ENCODE peak calls at places on chromosomes 11 and 22, in six cellular contexts. F is ovary, O is stomach, K is body of pancreas, L is testis, M is K562. P is an unnamed sample.
A peak's percentile ranks its signal among the peaks of the same experiment; 100 is the strongest.

GRCh38 chr22:30219049-30219448 is 27.5 kb downstream of the LIF start:
- DNase-seq in F (no peak), O (no peak), K (no peak), L (no peak), M (peak; percentile 45), P (no peak)

GRCh38 chr11:68057807-68058206 is 19.0 kb downstream of the TCIRG1 start:
- DNase-seq in F (no peak), O (no peak), K (no peak), L (no peak), M (no peak), P (no peak)

GRCh38 chr11:116648229-116649174 is 124.3 kb downstream of the BUD13 start:
- DNase-seq in F (no peak), O (no peak), K (no peak), L (no peak), M (no peak), P (no peak)

GRCh38 chr11:101915811-101916291 is 471 bp downstream of the ANGPTL5 start:
- DNase-seq in F (no peak), O (no peak), K (no peak), L (no peak), M (no peak), P (no peak)

GRCh38 chr11:120938255-120938654 is 85.6 kb upstream of the TBCEL start:
- DNase-seq in F (no peak), O (no peak), K (no peak), L (no peak), M (no peak), P (no peak)

GRCh38 chr11:70082829-70083228 is 4.7 kb downstream of the ANO1 start:
- DNase-seq in F (no peak), O (no peak), K (no peak), L (no peak), M (peak; percentile 41), P (no peak)

GRCh38 chr11:64384039-64384737 is 25.2 kb downstream of the RPS6KA4 start:
- DNase-seq in F (no peak), O (peak; percentile 33), K (peak; percentile 46), L (peak; percentile 43), M (no peak), P (no peak)

GRCh38 chr11:134471341-134472187 is 59.5 kb upstream of the B3GAT1 start:
- DNase-seq in F (no peak), O (no peak), K (no peak), L (no peak), M (no peak), P (no peak)

GRCh38 chr11:75386912-75387311 is 12.4 kb upstream of the RPS3 start:
- DNase-seq in F (peak; percentile 9), O (no peak), K (no peak), L (no peak), M (no peak), P (no peak)

GRCh38 chr22:41578114-41578513 is 11.5 kb downstream of the PMM1 start:
- DNase-seq in F (peak; percentile 38), O (no peak), K (no peak), L (no peak), M (no peak), P (no peak)

GRCh38 chr11:19101803-19102520 is 15.0 kb upstream of the ZDHHC13 start:
- DNase-seq in F (no peak), O (no peak), K (no peak), L (no peak), M (no peak), P (no peak)

GRCh38 chr11:31801298-31801702 is 9.8 kb downstream of the PAX6 start:
- DNase-seq in F (no peak), O (no peak), K (no peak), L (no peak), M (no peak), P (no peak)

GRCh38 chr11:116696381-116696941 is 76.3 kb downstream of the BUD13 start:
- DNase-seq in F (no peak), O (peak; percentile 9), K (no peak), L (peak; percentile 9), M (no peak), P (peak; percentile 32)

GRCh38 chr11:78733031-78733430 is 158.4 kb upstream of the NARS2 start:
- DNase-seq in F (no peak), O (no peak), K (no peak), L (peak; percentile 75), M (no peak), P (no peak)

GRCh38 chr11:71418643-71419042 is 29.6 kb downstream of the DHCR7 start:
- DNase-seq in F (no peak), O (no peak), K (no peak), L (no peak), M (no peak), P (no peak)

GRCh38 chr22:42754658-42755057 is 34.0 kb upstream of the A4GALT start:
- DNase-seq in F (no peak), O (peak; percentile 80), K (peak; percentile 44), L (peak; percentile 62), M (peak; percentile 66), P (peak; percentile 49)

GRCh38 chr11:64648551-64648950 is 57.5 kb downstream of the SLC22A12 start:
- DNase-seq in F (no peak), O (no peak), K (no peak), L (no peak), M (no peak), P (no peak)

GRCh38 chr11:122108192-122108799 is 7.7 kb downstream of the BLID start:
- DNase-seq in F (no peak), O (no peak), K (peak; percentile 22), L (peak; percentile 81), M (peak; percentile 7), P (no peak)

GRCh38 chr11:11267312-11267711 is 85.7 kb downstream of the CSNK2A3 start:
- DNase-seq in F (no peak), O (no peak), K (no peak), L (no peak), M (no peak), P (no peak)

GRCh38 chr22:50253941-50254340 is 2.9 kb upstream of the HDAC10 start:
- DNase-seq in F (no peak), O (no peak), K (no peak), L (no peak), M (no peak), P (no peak)

GRCh38 chr11:47725445-47726442 is 10.6 kb upstream of the AGBL2 start:
- DNase-seq in F (no peak), O (no peak), K (no peak), L (no peak), M (no peak), P (no peak)

GRCh38 chr11:29306527-29306926 is 710.3 kb downstream of the KCNA4 start:
- DNase-seq in F (no peak), O (no peak), K (no peak), L (no peak), M (no peak), P (no peak)

GRCh38 chr22:47605886-47606285 is 843.4 kb downstream of the TBC1D22A start:
- DNase-seq in F (peak; percentile 5), O (no peak), K (no peak), L (peak; percentile 8), M (no peak), P (no peak)

GRCh38 chr11:114416441-114416928 is 16.0 kb downstream of the RBM7 start:
- DNase-seq in F (no peak), O (no peak), K (no peak), L (no peak), M (no peak), P (no peak)

GRCh38 chr11:705646-706438 is at the start of gene EPS8L2:
- DNase-seq in F (peak; percentile 67), O (peak; percentile 80), K (peak; percentile 68), L (no peak), M (peak; percentile 82), P (no peak)
- TF ChIP-seq POLR2A in F (no peak), O (no peak), K (no peak), L (no peak), M (no peak), P (peak; percentile 68)

DNA sequence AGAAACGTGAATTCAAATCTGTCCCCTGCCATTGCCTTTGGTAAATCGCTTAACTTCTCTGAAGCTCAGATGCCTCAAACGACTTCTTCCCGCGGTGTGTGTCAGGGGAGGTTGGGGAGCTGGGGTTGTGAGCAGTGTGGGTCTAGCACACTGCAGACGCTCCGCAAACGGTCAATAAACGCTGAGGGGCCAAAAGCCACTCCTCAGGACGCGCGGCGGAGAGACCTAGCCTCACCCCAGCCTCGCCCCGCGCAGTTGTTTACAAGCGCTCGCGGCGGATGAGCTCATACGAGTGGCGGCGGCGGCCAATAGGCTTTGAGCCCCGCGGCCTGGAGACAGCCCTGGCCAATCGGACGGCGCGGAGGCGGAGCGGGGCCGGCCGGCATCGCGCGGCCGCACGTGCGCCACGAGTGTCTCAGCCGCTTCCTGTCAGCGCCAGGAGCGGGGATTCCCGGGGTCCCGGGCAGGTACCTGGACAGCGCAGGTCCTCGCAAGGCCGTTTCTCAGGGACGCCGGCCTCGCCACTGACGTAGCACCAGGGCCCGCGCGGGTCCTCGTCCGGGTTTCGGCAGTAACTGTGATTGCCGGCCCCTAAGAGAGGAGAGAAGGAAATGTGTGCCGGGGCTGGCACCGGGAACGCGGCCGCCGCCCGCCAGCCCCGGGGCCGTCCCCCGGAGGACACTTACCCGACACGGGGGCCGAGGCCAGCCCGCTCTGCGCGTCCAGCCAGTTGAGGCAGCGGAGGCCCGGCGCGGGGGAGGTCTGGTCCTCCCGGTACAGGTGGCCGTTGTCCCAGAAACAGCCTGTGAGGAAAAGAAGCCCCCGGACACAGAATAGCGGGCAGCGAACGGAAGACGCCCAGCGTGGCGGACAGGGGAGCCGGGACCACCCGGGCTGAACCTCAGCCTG is 1.5 kb downstream of the PIK3IP1 start:
- DNase-seq in F (peak; percentile 95), O (peak; percentile 99), K (peak; percentile 94), L (peak; percentile 98), M (peak; percentile 96), P (peak; percentile 85)
- TF ChIP-seq POLR2A in F (peak; percentile 89), O (no peak), K (peak; percentile 79), L (peak; percentile 90), M (peak; percentile 83), P (no peak)

GRCh38 chr11:695606-696381 is at the start of gene TMEM80:
- DNase-seq in F (peak; percentile 100), O (peak; percentile 100), K (peak; percentile 98), L (peak; percentile 99), M (peak; percentile 89), P (peak; percentile 75)
- TF ChIP-seq POLR2A in F (peak; percentile 41), O (no peak), K (peak; percentile 36), L (no peak), M (peak; percentile 89), P (peak; percentile 93)

DNA sequence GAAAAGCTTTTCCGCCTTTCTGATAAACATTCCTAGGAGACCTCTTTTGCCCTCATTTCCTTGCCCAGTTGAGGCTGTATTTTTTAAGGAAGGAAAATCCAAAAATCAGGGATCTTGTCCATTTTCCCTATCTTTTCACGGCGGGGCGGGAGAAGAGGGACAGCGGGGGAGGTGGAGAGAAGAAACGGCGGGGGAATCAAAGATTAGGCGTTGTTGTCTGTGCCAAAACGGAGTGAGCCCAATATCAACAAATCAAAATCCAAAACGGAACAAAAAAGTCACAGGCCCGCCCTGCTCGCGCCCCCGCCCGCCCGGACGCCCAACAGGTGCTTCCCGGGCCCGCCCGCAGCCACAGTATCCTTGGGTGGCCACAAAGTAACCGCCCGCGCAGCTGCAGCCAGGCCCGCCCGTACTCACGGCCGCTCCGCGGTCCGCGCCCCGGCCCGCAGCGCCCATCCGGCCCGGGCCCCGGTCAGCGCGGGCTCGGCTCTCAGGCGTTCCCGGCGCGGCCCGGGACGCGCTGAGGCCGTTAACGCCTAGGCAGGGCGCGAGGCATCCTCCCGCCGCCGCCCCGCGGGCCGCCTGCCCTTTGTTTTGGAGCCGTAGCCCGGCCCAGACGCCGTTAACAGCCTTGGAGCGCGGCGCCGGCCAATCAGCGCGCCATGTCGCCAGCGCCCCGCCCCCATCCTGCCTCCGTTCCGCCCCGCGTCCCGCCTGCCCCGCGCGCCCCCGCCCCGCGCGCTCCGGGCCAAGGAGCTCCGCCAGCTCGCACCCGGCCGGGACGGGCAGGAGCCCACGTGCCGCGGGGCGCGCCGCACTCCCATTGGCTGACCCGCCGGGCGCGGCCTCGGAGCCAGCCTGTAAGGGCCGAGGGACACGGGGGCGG is at the start of gene YPEL1:
- DNase-seq in F (peak; percentile 99), O (peak; percentile 98), K (peak; percentile 97), L (peak; percentile 97), M (peak; percentile 100), P (peak; percentile 89)
- TF ChIP-seq POLR2A in F (peak; percentile 92), O (no peak), K (peak; percentile 83), L (peak; percentile 80), M (no peak), P (peak; percentile 33)

P was measured in H54.